ENCODE peak calls at places on chromosomes 5 and 9, in ten cellular contexts. D is CD8-positive, alpha-beta T cell; K is lung; B is fibroblast of lung; Q is fibroblast of mammary gland; P is IMR-90; Z is heart right ventricle; C is Peyer's patch; Y is lower lobe of right lung; U is PC-3. M is an unnamed sample.

GRCh38 chr9:86529496-86530275 is 175.5 kb upstream of the TUT7 start:
- DNase-seq in D (no peak), K (no peak), B (no peak), Q (no peak), P (no peak), Z (no peak), C (no peak), Y (no peak), U (no peak), M (no peak)

GRCh38 chr9:93536874-93537273 is 39.5 kb upstream of the PHF2 start:
- DNase-seq in D (no peak), K (no peak), B (no peak), Q (no peak), P (no peak), Z (no peak), C (no peak), Y (no peak), U (no peak), M (no peak)

GRCh38 chr9:102867488-102867887 is 127.6 kb upstream of the CYLC2 start:
- DNase-seq in D (no peak), K (no peak), B (peak), Q (peak), P (no peak), Z (peak), C (no peak), Y (no peak), U (peak), M (no peak)

GRCh38 chr9:34646211-34647083 is at the start of gene GALT:
- DNase-seq in D (peak), K (peak), B (peak), Q (peak), P (peak), Z (peak), C (peak), Y (peak), U (peak), M (peak)

GRCh38 chr5:176391479-176391878 is 2.9 kb downstream of the HIGD2A start:
- DNase-seq in D (no peak), K (no peak), B (no peak), Q (no peak), P (no peak), Z (no peak), C (no peak), Y (no peak), U (no peak), M (no peak)

GRCh38 chr5:2724031-2724581 is 27.4 kb downstream of the IRX2 start:
- DNase-seq in D (no peak), K (no peak), B (no peak), Q (no peak), P (no peak), Z (no peak), C (no peak), Y (no peak), U (no peak), M (no peak)

GRCh38 chr5:145500712-145501111 is 334.4 kb downstream of the PRELID2 start:
- DNase-seq in D (no peak), K (no peak), B (no peak), Q (no peak), P (no peak), Z (no peak), C (peak), Y (no peak), U (no peak), M (no peak)

GRCh38 chr5:126488362-126489065 is 65.3 kb downstream of the GRAMD2B start:
- DNase-seq in D (no peak), K (no peak), B (no peak), Q (no peak), P (no peak), Z (no peak), C (no peak), Y (no peak), U (no peak), M (no peak)

GRCh38 chr5:68898961-68899471 is 194.8 kb upstream of the SLC30A5 start:
- DNase-seq in D (no peak), K (no peak), B (peak), Q (peak), P (peak), Z (no peak), C (no peak), Y (no peak), U (peak), M (peak)

GRCh38 chr9:128005938-128006337 is 25.1 kb upstream of the EEIG1 start:
- DNase-seq in D (no peak), K (no peak), B (no peak), Q (no peak), P (no peak), Z (peak), C (no peak), Y (no peak), U (peak), M (no peak)

GRCh38 chr9:129989740-129990139 is 53.2 kb downstream of the FNBP1 start:
- DNase-seq in D (no peak), K (no peak), B (peak), Q (peak), P (peak), Z (no peak), C (no peak), Y (no peak), U (peak), M (peak)

DNA sequence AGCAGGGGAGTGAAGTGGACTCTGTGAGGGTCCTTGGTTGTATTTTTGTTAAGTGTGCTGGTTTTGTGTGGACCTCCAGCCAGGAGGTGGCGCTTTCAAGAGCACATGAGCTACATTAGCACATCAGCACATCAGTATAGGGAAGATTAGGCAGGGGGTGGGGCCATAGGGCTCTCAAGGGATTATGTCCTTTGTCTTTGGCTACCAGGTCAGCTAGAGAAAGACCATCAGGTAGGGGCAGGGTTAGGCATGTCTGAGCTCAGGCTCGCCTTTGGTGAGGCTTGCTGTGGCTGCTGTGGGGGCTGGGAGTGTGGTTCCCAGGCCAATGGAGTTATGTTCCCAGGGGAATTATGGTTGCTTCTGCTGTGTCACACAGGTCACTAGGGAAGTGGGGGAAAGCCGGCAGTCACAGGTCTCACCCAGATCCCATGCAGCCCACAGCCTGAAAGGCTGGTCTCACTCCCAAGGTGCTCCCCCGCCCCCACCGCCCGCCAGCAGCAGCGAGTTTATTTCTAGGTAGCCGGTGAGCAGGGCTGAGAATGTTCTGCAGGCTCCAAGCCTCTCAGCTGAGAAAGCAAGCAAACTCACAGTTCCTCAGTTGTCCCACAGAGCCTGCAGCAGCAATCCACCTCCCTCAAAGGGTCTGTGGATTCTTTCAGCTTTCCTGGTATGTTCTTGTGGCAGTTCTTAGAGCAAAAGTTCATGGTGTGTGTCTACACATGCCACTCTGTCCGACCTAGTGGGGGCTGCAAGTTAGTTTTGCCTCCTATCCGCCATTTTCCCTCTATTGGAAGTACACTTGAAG is 13.7 kb downstream of the OR1J1 start:
- DNase-seq in D (no peak), K (no peak), B (no peak), Q (no peak), P (no peak), Z (no peak), C (no peak), Y (no peak), U (peak), M (no peak)
- H3K4me3 ChIP-seq in D (peak), K (no peak), B (peak), Q (no peak), P (no peak), Z (peak), C (no peak), Y (peak), U (peak), M (peak)

DNA sequence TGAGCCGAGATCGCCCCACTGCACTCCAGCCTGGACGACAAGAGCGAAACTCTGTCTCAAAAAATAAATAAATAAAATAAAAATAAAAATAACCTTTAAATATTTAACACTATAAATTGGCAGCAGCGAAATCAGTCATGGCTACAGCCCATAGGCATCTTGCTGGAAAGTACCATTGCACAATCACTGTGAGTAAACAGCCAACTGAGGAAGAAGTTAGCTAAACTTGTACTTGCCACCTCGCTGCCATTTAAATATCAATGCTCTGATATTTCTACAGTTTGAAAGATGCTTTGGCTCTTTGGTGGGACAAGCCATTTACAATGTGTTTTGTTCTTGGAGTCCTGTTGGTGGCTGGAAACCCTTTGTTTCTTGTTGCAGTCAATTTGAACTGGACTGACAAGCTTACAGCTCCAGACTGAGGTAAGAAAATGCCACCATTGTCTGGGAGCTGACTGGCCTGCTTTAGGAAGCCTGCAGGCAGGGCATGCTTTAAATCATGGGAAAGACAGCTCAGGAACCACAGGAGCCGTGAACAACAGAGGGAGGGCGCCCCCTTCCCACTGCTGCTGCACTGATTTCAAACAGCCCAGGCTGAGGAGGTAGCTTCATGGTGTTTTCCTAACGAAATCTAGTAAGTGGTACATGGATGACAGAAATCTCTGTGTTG is 322.8 kb upstream of the RFX3 start:
- DNase-seq in D (no peak), K (no peak), B (no peak), Q (peak), P (peak), Z (no peak), C (no peak), Y (no peak), U (peak), M (no peak)
- TF ChIP-seq CTCF in D (no peak), K (no peak), B (no peak), Q (no peak), P (no peak), Z (no peak), C (no peak), Y (no peak), U (peak), M (no peak)

DNA sequence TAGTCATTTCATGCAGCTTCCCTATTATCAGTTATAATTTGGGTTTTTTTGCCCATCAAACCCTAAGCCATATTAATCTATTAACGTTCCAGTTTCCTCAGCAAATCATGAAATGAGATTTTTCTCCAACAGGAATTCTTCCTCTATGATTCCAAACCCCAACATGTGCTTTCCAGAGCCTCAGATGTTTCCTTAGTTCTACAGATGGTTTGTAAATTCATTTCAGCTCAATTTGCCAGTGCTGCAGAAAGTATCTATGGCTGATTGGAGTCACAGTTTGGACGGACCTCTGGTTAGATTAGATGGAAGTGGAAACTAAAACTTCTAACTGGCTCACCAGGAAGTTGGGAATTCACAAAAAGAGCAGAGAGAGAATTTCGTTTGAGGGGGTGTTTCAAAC is 22.6 kb downstream of the ADAMTSL1 start:
- DNase-seq in D (no peak), K (no peak), B (no peak), Q (no peak), P (no peak), Z (no peak), C (no peak), Y (no peak), U (no peak), M (peak)
- H3K4me3 ChIP-seq in D (no peak), K (no peak), B (no peak), Q (no peak), P (no peak), Z (no peak), C (no peak), Y (no peak), U (no peak), M (no peak)

DNA sequence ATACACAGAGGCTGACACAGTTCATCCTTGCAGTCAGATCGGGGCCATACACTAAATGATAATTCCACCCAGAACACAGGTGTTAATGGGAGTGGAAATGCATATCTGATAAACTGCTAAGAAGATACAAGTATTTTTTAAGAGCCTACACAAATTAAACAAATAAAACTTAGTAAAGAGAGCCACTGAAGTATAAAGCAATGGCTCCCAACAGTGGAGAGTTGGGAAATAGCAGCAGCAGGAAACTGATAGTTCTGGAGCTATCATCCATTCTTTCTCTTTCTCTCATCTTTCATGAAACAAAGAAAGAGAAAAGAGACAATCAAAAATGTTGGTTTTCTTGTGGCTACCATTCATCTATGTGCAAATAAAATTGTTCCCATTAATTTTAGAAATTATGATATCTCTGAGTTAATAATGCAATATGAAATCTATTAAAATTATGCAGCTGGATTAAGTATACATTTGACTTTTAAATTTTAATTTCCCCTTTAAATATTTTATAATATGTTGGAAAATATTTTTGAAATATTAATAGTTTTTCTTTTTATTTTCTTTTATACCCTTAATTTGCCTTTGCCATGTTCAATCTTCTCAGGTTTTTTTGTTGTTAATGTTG is 120.8 kb downstream of the EMB start:
- DNase-seq in D (no peak), K (no peak), B (no peak), Q (no peak), P (no peak), Z (no peak), C (no peak), Y (no peak), U (peak), M (no peak)
- TF ChIP-seq CTCF in D (no peak), K (no peak), B (peak), Q (peak), P (peak), Z (no peak), C (no peak), Y (no peak), U (peak), M (no peak)

M was measured in AG10803.